ENCODE peak calls at places on chromosomes 4 and X, in five cellular contexts. One of them, this sample, is unnamed.

GRCh38 chrX:623599-624323 is 6.8 kb upstream of the SHOX start:
- DNase-seq in small intestine: no peak
- DNase-seq in ovary: no peak
- DNase-seq in EL: peak
- DNase-seq in EH: peak
- DNase-seq in this sample: no peak

GRCh38 chr4:5378002-5378401 is 326.7 kb downstream of the STK32B start:
- DNase-seq in small intestine: no peak
- DNase-seq in ovary: no peak
- DNase-seq in EL: no peak
- DNase-seq in EH: peak
- DNase-seq in this sample: no peak

GRCh38 chrX:17038681-17039161 is 92.3 kb downstream of the REPS2 start:
- DNase-seq in small intestine: no peak
- DNase-seq in ovary: peak
- DNase-seq in EL: peak
- DNase-seq in EH: peak
- DNase-seq in this sample: no peak

GRCh38 chr4:179817317-179817716 is 2375.1 kb upstream of the AGA start:
- DNase-seq in small intestine: no peak
- DNase-seq in ovary: no peak
- DNase-seq in EL: no peak
- DNase-seq in EH: no peak
- DNase-seq in this sample: no peak

GRCh38 chr4:61511716-61512488 is 311.8 kb downstream of the ADGRL3 start:
- DNase-seq in small intestine: no peak
- DNase-seq in ovary: no peak
- DNase-seq in EL: peak
- DNase-seq in EH: peak
- DNase-seq in this sample: no peak

GRCh38 chrX:2334237-2334636 is 166.5 kb downstream of the DHRSX start:
- DNase-seq in small intestine: no peak
- DNase-seq in ovary: no peak
- DNase-seq in EL: peak
- DNase-seq in EH: peak
- DNase-seq in this sample: no peak

GRCh38 chr4:1012031-1012739 is 759 bp downstream of the FGFRL1 start:
- DNase-seq in small intestine: peak
- DNase-seq in ovary: peak
- DNase-seq in EL: peak
- DNase-seq in EH: peak
- DNase-seq in this sample: no peak

GRCh38 chr4:134935320-134935719 is 733.7 kb upstream of the PABPC4L start:
- DNase-seq in small intestine: no peak
- DNase-seq in ovary: no peak
- DNase-seq in EL: peak
- DNase-seq in EH: peak
- DNase-seq in this sample: no peak

GRCh38 chr4:181877329-181877848 is 365.8 kb upstream of the TENM3 start:
- DNase-seq in small intestine: no peak
- DNase-seq in ovary: no peak
- DNase-seq in EL: peak
- DNase-seq in EH: no peak
- DNase-seq in this sample: no peak

GRCh38 chr4:186887211-186887785 is 163.6 kb upstream of the FAT1 start:
- DNase-seq in small intestine: no peak
- DNase-seq in ovary: no peak
- DNase-seq in EL: peak
- DNase-seq in EH: peak
- DNase-seq in this sample: no peak

This sample was measured in Right ventricle myocardium superior.